ENCODE peak calls at places on chromosomes 2 and 18, in four cellular contexts. Z is SK-N-SH, M is HepG2, W is GM12878. A is an unnamed sample.

GRCh38 chr2:97868986-97869721 is 126.6 kb downstream of the TMEM131 start:
- DNase-seq in Z (no peak), M (peak), W (no peak), A (peak)

GRCh38 chr2:84919885-84920580 is 14.6 kb downstream of the TMSB10 start:
- DNase-seq in Z (no peak), M (peak), W (no peak), A (peak)

GRCh38 chr2:131419447-131419846 is 55.5 kb upstream of the RAB6D start:
- DNase-seq in Z (no peak), M (no peak), W (no peak), A (no peak)

GRCh38 chr2:146997488-146997887 is 847.3 kb upstream of the ACVR2A start:
- DNase-seq in Z (no peak), M (no peak), W (no peak), A (no peak)

GRCh38 chr2:85130407-85130806 is 2.8 kb upstream of the TCF7L1 start:
- DNase-seq in Z (no peak), M (no peak), W (no peak), A (no peak)

GRCh38 chr2:71603311-71603794 is 150.0 kb downstream of the DYSF start:
- DNase-seq in Z (no peak), M (no peak), W (no peak), A (no peak)

GRCh38 chr2:214706986-214707385 is 102.5 kb downstream of the BARD1 start:
- DNase-seq in Z (peak), M (no peak), W (no peak), A (peak)

GRCh38 chr2:111918383-111918806 is 20.0 kb downstream of the MERTK start:
- DNase-seq in Z (peak), M (no peak), W (no peak), A (peak)

GRCh38 chr2:138239902-138240595 is 261.5 kb upstream of the SPOPL start:
- DNase-seq in Z (no peak), M (no peak), W (no peak), A (no peak)

GRCh38 chr2:68196120-68196716 is 38.5 kb downstream of the PNO1 start:
- DNase-seq in Z (no peak), M (peak), W (no peak), A (peak)

GRCh38 chr2:72146357-72147302 is 1.0 kb downstream of the CYP26B1 start:
- DNase-seq in Z (peak), M (no peak), W (no peak), A (no peak)

GRCh38 chr2:23988371-23988770 is 21.5 kb upstream of the MFSD2B start:
- DNase-seq in Z (no peak), M (peak), W (no peak), A (no peak)

GRCh38 chr2:236367791-236368289 is 103.6 kb upstream of the ASB18 start:
- DNase-seq in Z (no peak), M (no peak), W (no peak), A (no peak)

GRCh38 chr2:100006516-100006915 is 135.9 kb downstream of the AFF3 start:
- DNase-seq in Z (no peak), M (no peak), W (no peak), A (no peak)

GRCh38 chr2:84631047-84631446 is 114.7 kb downstream of the DNAH6 start:
- DNase-seq in Z (peak), M (peak), W (no peak), A (peak)

GRCh38 chr2:19299522-19299921 is 58.9 kb downstream of the OSR1 start:
- DNase-seq in Z (no peak), M (no peak), W (no peak), A (no peak)

GRCh38 chr2:57343391-57344006 is 703.1 kb upstream of the VRK2 start:
- DNase-seq in Z (no peak), M (no peak), W (no peak), A (no peak)

GRCh38 chr18:58848685-58849084 is 16.0 kb upstream of the ZNF532 start:
- DNase-seq in Z (no peak), M (no peak), W (no peak), A (no peak)

GRCh38 chr2:128422571-128422970 is 103.9 kb upstream of the HS6ST1 start:
- DNase-seq in Z (no peak), M (no peak), W (no peak), A (no peak)

GRCh38 chr2:148020036-148020357 is 540 bp downstream of the ORC4 start:
- DNase-seq in Z (no peak), M (no peak), W (no peak), A (no peak)

GRCh38 chr2:195956725-195957124 is 111.9 kb downstream of the DNAH7 start:
- DNase-seq in Z (no peak), M (no peak), W (no peak), A (no peak)

GRCh38 chr2:141468746-141469145 is 662.1 kb downstream of the LRP1B start:
- DNase-seq in Z (no peak), M (no peak), W (no peak), A (no peak)

GRCh38 chr18:48227206-48227605 is 182.0 kb downstream of the ZBTB7C start:
- DNase-seq in Z (no peak), M (no peak), W (no peak), A (no peak)

GRCh38 chr2:172253190-172254052 is 150.7 kb upstream of the DLX2 start:
- DNase-seq in Z (peak), M (peak), W (no peak), A (peak)

GRCh38 chr18:23238152-23238531 is 102.9 kb downstream of the CABLES1 start:
- DNase-seq in Z (no peak), M (no peak), W (no peak), A (no peak)

GRCh38 chr2:200847939-200848338 is 16.5 kb downstream of the CLK1 start:
- DNase-seq in Z (no peak), M (no peak), W (no peak), A (no peak)

GRCh38 chr2:37855283-37856041 is 69.6 kb upstream of the RMDN2 start:
- DNase-seq in Z (no peak), M (no peak), W (no peak), A (no peak)

GRCh38 chr2:175137793-175138192 is 30.2 kb downstream of the ATF2 start:
- DNase-seq in Z (no peak), M (no peak), W (no peak), A (no peak)

DNA sequence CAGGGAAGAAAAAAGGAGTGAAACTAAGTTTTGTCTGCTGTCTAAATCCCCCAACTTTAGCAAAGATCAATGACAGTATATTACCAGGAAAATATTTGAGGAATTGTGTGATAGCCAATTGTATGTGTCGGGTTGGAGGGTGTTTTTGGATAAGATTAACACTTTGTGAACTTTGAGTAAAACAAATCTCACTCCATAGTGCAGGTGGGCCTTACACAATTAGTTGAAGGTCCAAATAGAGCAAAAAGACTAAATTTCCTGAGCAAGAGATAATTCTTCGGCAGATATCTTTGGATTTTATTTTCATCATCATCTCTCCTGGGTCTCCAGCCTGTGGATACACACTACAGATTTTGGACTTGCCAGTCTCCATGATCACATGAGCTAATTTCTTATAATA is 152.8 kb upstream of the CWC22 start:
- DNase-seq in Z (no peak), M (no peak), W (no peak), A (no peak)
- TF ChIP-seq FOXM1 in Z (no peak), M (no peak), W (no peak), A (no peak)

DNA sequence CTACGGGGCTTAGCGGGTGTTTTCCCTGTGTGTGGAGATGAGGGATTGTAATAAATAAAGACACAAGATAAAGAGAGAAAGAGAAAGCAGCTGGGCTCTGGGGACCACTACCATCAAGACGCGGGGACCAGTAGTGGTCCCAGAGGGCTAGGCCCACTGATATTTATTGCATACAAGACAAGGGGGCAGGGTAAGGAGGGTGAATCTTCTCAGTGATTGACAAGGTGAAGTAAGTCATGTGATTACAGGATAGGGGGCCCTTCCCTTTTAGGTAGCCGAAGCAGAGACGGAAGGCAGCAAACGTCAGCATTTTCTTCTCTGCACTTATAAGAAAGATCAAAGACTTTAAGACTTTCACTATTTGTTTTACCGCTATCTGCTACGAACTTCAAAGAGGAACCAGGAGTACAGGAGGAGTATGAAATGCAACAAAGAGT is 4.5 kb upstream of the GAL3ST2 start:
- DNase-seq in Z (no peak), M (peak), W (peak), A (no peak)
- TF ChIP-seq POLR2AphosphoS5 in Z (no peak), M (peak), W (no peak), A (no peak)

GRCh38 chr2:216351172-216351925 is 20.9 kb downstream of the MARCHF4 start:
- DNase-seq in Z (no peak), M (no peak), W (no peak), A (no peak)

GRCh38 chr2:216346781-216347180 is 25.5 kb downstream of the MARCHF4 start:
- DNase-seq in Z (no peak), M (no peak), W (no peak), A (no peak)

GRCh38 chr2:216349366-216349765 is 22.9 kb downstream of the MARCHF4 start:
- DNase-seq in Z (no peak), M (no peak), W (no peak), A (no peak)

GRCh38 chr2:216350214-216350789 is 22.0 kb downstream of the MARCHF4 start:
- DNase-seq in Z (no peak), M (no peak), W (no peak), A (no peak)

DNA sequence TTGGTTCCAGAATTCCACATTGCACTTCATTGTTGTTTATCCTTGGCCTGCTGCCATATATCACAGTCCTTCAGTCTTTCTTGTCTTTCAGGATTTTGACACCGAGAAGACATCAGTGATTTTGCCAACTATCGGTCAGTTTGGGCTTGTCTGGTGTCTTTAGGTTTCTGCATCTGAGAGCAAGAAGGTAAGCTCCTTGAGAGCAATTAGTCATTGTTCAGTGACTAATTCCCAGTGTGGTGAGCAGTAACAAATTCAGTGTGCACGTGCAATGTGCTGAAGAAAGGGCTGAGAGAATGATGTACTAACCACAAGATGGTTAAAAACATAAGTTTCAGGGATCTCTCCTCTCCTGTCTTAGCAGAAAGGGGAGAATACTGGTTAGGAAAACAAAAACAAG is 23.4 kb downstream of the MARCHF4 start:
- DNase-seq in Z (no peak), M (no peak), W (no peak), A (no peak)
- TF ChIP-seq FOXM1 in Z (no peak), M (no peak), W (no peak), A (no peak)

GRCh38 chr2:209872675-209873074 is 101.0 kb downstream of the UNC80 start:
- DNase-seq in Z (no peak), M (peak), W (peak), A (no peak)
- TF ChIP-seq POLR2AphosphoS5 in Z (no peak), M (no peak), W (no peak), A (no peak)

GRCh38 chr2:232886632-232887031 is 16.6 kb downstream of the SNORC start:
- DNase-seq in Z (peak), M (no peak), W (no peak), A (no peak)
- TF ChIP-seq FOXM1 in Z (no peak), M (no peak), W (no peak), A (no peak)

GRCh38 chr18:63552581-63552980 is 10.4 kb downstream of the SERPINB12 start:
- DNase-seq in Z (no peak), M (no peak), W (no peak), A (no peak)

GRCh38 chr18:63550068-63550467 is 7.9 kb downstream of the SERPINB12 start:
- DNase-seq in Z (no peak), M (no peak), W (no peak), A (no peak)

GRCh38 chr18:63551769-63552168 is 9.6 kb downstream of the SERPINB12 start:
- DNase-seq in Z (no peak), M (no peak), W (no peak), A (no peak)

DNA sequence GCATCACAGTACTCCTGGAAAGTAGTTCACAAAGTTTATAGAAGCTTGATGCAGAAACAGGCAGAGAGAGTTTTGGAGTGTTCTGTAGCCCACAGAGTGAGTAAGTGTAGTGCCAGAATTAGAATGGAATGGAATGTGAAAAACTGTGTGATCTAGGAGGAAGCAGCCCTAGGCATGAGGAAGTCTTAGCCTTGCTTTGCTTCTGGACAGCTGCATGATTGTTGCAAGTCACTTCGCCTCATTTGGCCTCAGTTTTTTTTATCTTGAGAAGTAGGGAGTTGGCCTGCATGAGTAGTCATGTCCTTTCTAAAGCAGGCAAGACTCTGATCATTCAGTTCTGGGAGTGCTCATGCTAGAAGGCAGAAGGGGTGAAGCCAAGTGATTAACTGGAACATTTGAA is 10.9 kb downstream of the SERPINB12 start:
- DNase-seq in Z (no peak), M (no peak), W (no peak), A (no peak)
- TF ChIP-seq POLR2AphosphoS5 in Z (no peak), M (no peak), W (no peak), A (no peak)

DNA sequence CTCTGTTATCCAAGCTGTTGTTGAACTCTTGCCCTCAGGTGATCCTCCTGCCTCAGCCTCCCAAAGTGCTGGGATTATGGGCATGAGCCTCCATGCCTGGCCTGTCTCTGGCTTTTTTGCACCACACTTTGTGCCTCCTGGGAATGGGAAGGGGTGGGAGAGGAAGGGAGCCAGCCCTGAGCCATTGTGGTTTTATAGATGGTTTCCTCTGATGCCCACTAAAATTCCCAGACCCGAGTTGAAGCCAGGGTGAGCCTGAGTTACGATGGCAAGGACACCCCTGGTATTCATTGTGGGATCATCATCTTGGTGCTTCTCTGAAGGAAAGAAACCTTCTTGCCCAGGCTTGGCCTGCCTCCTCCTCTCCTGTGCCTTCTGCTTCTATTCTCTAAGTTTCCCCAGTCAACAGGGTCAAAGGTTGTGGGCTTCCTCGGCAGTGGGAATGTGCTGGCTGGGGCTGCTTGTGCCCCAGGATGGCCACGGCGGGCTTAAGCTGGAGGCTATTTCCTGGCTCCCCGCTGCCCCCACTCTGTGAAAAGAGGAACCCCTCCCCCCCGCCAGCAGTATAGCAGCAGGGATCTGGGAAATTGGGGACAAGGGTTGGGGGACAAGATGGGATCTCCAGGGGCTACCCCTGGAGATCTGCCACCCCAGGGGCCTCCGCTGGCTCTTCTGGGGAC is 106.2 kb downstream of the STPG4 start:
- DNase-seq in Z (no peak), M (no peak), W (no peak), A (no peak)
- TF ChIP-seq FOXM1 in Z (no peak), M (no peak), W (no peak), A (no peak)